ENCODE peak calls at places on chromosomes 6 and 20, in eight cellular contexts. O, D, T, S, R, E, X and B are unnamed samples.

GRCh38 chr6:23851551-23851950 is 274.5 kb upstream of the NRSN1 start:
- DNase-seq in O (no peak), D (no peak), T (no peak), S (no peak), R (no peak), E (no peak), X (no peak), B (no peak)

GRCh38 chr20:25547063-25547462 is 38.3 kb downstream of the NINL start:
- DNase-seq in O (no peak), D (no peak), T (peak), S (no peak), R (no peak), E (no peak), X (no peak), B (no peak)

GRCh38 chr6:52362443-52363221 is 681 bp downstream of the PAQR8 start:
- DNase-seq in O (peak), D (peak), T (peak), S (peak), R (no peak), E (peak), X (no peak), B (peak)

GRCh38 chr6:52877786-52878185 is 31.7 kb downstream of the GSTA3 start:
- DNase-seq in O (no peak), D (no peak), T (no peak), S (no peak), R (no peak), E (no peak), X (no peak), B (no peak)

GRCh38 chr6:84516151-84516550 is 248.2 kb downstream of the TBX18 start:
- DNase-seq in O (no peak), D (no peak), T (no peak), S (no peak), R (no peak), E (peak), X (no peak), B (no peak)

GRCh38 chr20:36246410-36246809 is 10.1 kb downstream of the AAR2 start:
- DNase-seq in O (no peak), D (no peak), T (no peak), S (no peak), R (no peak), E (no peak), X (no peak), B (no peak)

GRCh38 chr6:9398794-9399373 is 963.5 kb upstream of the SLC35B3 start:
- DNase-seq in O (no peak), D (no peak), T (peak), S (no peak), R (no peak), E (no peak), X (no peak), B (no peak)

GRCh38 chr6:85419046-85419759 is 30.7 kb upstream of the NT5E start:
- DNase-seq in O (peak), D (no peak), T (no peak), S (no peak), R (no peak), E (no peak), X (no peak), B (no peak)

GRCh38 chr20:17614176-17614811 is 44.4 kb downstream of the DSTN start:
- DNase-seq in O (peak), D (peak), T (peak), S (no peak), R (no peak), E (peak), X (no peak), B (no peak)

GRCh38 chr6:84348801-84349200 is 121.4 kb upstream of the CEP162 start:
- DNase-seq in O (no peak), D (no peak), T (no peak), S (no peak), R (no peak), E (no peak), X (no peak), B (no peak)

GRCh38 chr6:17268114-17268513 is 13.0 kb upstream of the RBM24 start:
- DNase-seq in O (no peak), D (no peak), T (no peak), S (no peak), R (no peak), E (no peak), X (no peak), B (no peak)

GRCh38 chr6:168603234-168603633 is 162.2 kb downstream of the SMOC2 start:
- DNase-seq in O (no peak), D (no peak), T (no peak), S (no peak), R (no peak), E (no peak), X (no peak), B (no peak)

GRCh38 chr20:31740208-31740607 is 1.1 kb downstream of the TPX2 start:
- DNase-seq in O (no peak), D (no peak), T (no peak), S (no peak), R (no peak), E (peak), X (no peak), B (no peak)

GRCh38 chr20:63100926-63101699 is 94.3 kb upstream of the BHLHE23 start:
- DNase-seq in O (no peak), D (peak), T (peak), S (no peak), R (no peak), E (no peak), X (no peak), B (no peak)

GRCh38 chr6:50927816-50928215 is 109.1 kb downstream of the TFAP2B start:
- DNase-seq in O (no peak), D (no peak), T (no peak), S (no peak), R (no peak), E (no peak), X (no peak), B (no peak)

GRCh38 chr6:116945809-116946208 is 68.8 kb downstream of the RFX6 start:
- DNase-seq in O (no peak), D (no peak), T (no peak), S (no peak), R (no peak), E (no peak), X (no peak), B (no peak)

GRCh38 chr6:42177514-42178364 is 4.6 kb downstream of the GUCA1A start:
- DNase-seq in O (no peak), D (no peak), T (peak), S (peak), R (no peak), E (no peak), X (no peak), B (peak)

GRCh38 chr6:30556714-30556963 is 350 bp upstream of the GNL1 start:
- DNase-seq in O (no peak), D (peak), T (peak), S (no peak), R (no peak), E (no peak), X (no peak), B (peak)

GRCh38 chr20:58349586-58349985 is 39.4 kb upstream of the VAPB start:
- DNase-seq in O (no peak), D (no peak), T (no peak), S (no peak), R (no peak), E (peak), X (no peak), B (no peak)

GRCh38 chr6:12394170-12394569 is 104.0 kb downstream of the EDN1 start:
- DNase-seq in O (no peak), D (no peak), T (no peak), S (no peak), R (no peak), E (no peak), X (no peak), B (no peak)

GRCh38 chr6:12392490-12392889 is 102.3 kb downstream of the EDN1 start:
- DNase-seq in O (no peak), D (no peak), T (no peak), S (no peak), R (no peak), E (no peak), X (no peak), B (no peak)

GRCh38 chr6:12391472-12391871 is 101.3 kb downstream of the EDN1 start:
- DNase-seq in O (no peak), D (no peak), T (no peak), S (no peak), R (no peak), E (no peak), X (no peak), B (no peak)

GRCh38 chr6:12393100-12393499 is 102.9 kb downstream of the EDN1 start:
- DNase-seq in O (no peak), D (no peak), T (no peak), S (no peak), R (no peak), E (no peak), X (no peak), B (no peak)

GRCh38 chr6:12395898-12396297 is 105.7 kb downstream of the EDN1 start:
- DNase-seq in O (no peak), D (no peak), T (no peak), S (no peak), R (no peak), E (peak), X (no peak), B (no peak)
- TF ChIP-seq CTCF in O (no peak), D (peak), T (peak), S (no peak), R (peak), E (peak), X (peak), B (no peak)

GRCh38 chr6:45946352-45946751 is 69.3 kb downstream of the CLIC5 start:
- DNase-seq in O (peak), D (no peak), T (peak), S (no peak), R (peak), E (peak), X (peak), B (no peak)
- TF ChIP-seq CTCF in O (no peak), D (peak), T (peak), S (peak), R (peak), E (peak), X (peak), B (peak)

GRCh38 chr6:127550403-127550802 is 26.6 kb upstream of the C6orf58 start:
- DNase-seq in O (no peak), D (no peak), T (no peak), S (no peak), R (peak), E (peak), X (no peak), B (no peak)

GRCh38 chr6:127547215-127547614 is 28.1 kb upstream of the MTCL3 start:
- DNase-seq in O (no peak), D (no peak), T (peak), S (no peak), R (no peak), E (peak), X (no peak), B (no peak)

GRCh38 chr6:127547909-127548649 is 28.9 kb upstream of the C6orf58 start:
- DNase-seq in O (no peak), D (no peak), T (no peak), S (no peak), R (no peak), E (peak), X (no peak), B (no peak)
- TF ChIP-seq CTCF in O (no peak), D (no peak), T (no peak), S (no peak), R (peak), E (peak), X (peak), B (no peak)

GRCh38 chr6:33428891-33429744 is 9.3 kb downstream of the SYNGAP1 start:
- DNase-seq in O (no peak), D (no peak), T (no peak), S (no peak), R (no peak), E (no peak), X (no peak), B (no peak)

GRCh38 chr6:33426590-33427563 is 7.0 kb downstream of the SYNGAP1 start:
- DNase-seq in O (no peak), D (no peak), T (peak), S (no peak), R (no peak), E (no peak), X (no peak), B (no peak)

GRCh38 chr6:33428219-33428890 is 8.5 kb downstream of the SYNGAP1 start:
- DNase-seq in O (no peak), D (peak), T (peak), S (no peak), R (no peak), E (peak), X (no peak), B (no peak)

GRCh38 chr6:33425668-33426577 is 6.1 kb downstream of the SYNGAP1 start:
- DNase-seq in O (peak), D (peak), T (peak), S (peak), R (peak), E (peak), X (peak), B (peak)

GRCh38 chr6:33427585-33428218 is 7.8 kb downstream of the SYNGAP1 start:
- DNase-seq in O (peak), D (peak), T (peak), S (peak), R (no peak), E (peak), X (no peak), B (no peak)
- TF ChIP-seq CTCF in O (no peak), D (no peak), T (peak), S (no peak), R (no peak), E (no peak), X (no peak), B (no peak)